ENCODE peak calls at places on chromosomes 5 and 9, in eight cellular contexts. W is lung; J is AG04450; T is CD8-positive, alpha-beta memory T cell; O is sigmoid colon; D is IMR-90; Z is effector memory CD4-positive, alpha-beta T cell; S is adrenal gland. G is an unnamed sample.

GRCh38 chr9:126439402-126439765 is 112.8 kb downstream of the MVB12B start:
- DNase-seq in D (peak; percentile 81), Z (no peak), W (no peak), J (peak; percentile 21), S (no peak), T (no peak), O (no peak), G (no peak)

GRCh38 chr5:124725040-124725434 is 21.4 kb downstream of the ZNF608 start:
- DNase-seq in J (no peak), S (no peak), D (no peak), O (no peak), T (no peak), Z (no peak), W (no peak), G (no peak)

GRCh38 chr5:81749562-81750307 is 1.2 kb downstream of the SSBP2 start:
- DNase-seq in T (peak; percentile 44), O (peak; percentile 72), J (no peak), W (peak; percentile 30), D (peak; percentile 17), Z (peak; percentile 13), S (peak; percentile 46), G (no peak)

GRCh38 chr9:120733190-120733589 is 18.9 kb upstream of the MEGF9 start:
- DNase-seq in O (no peak), J (peak; percentile 39), D (peak; percentile 80), T (no peak), W (peak; percentile 79), S (no peak), Z (no peak), G (peak; percentile 75)

GRCh38 chr5:27450607-27451006 is 412.2 kb upstream of the CDH9 start:
- DNase-seq in S (no peak), J (no peak), O (no peak), Z (no peak), D (peak; percentile 4), T (no peak), W (no peak), G (no peak)

GRCh38 chr9:20815923-20816703 is 132.1 kb downstream of the FOCAD start:
- DNase-seq in Z (no peak), J (no peak), W (no peak), S (no peak), D (no peak), T (no peak), O (no peak), G (no peak)

GRCh38 chr9:120755827-120756434 is 37.3 kb downstream of the FBXW2 start:
- DNase-seq in W (peak; percentile 62), J (no peak), O (no peak), D (peak; percentile 34), Z (peak; percentile 59), S (peak; percentile 70), T (peak; percentile 50), G (no peak)

GRCh38 chr5:54719384-54720306 is 202.1 kb downstream of the SNX18 start:
- DNase-seq in Z (no peak), O (no peak), J (no peak), D (peak; percentile 81), T (no peak), S (no peak), W (no peak), G (no peak)

GRCh38 chr9:115650768-115651167 is 502.8 kb upstream of the PAPPA start:
- DNase-seq in S (no peak), W (no peak), T (no peak), J (peak; percentile 85), O (no peak), Z (no peak), D (peak; percentile 98), G (no peak)

GRCh38 chr9:92728831-92729734 is 35.5 kb downstream of the BICD2 start:
- DNase-seq in T (no peak), S (peak; percentile 20), O (no peak), W (no peak), D (peak; percentile 20), Z (no peak), J (no peak), G (peak; percentile 32)

GRCh38 chr9:81118416-81118815 is 570.9 kb downstream of the TLE1 start:
- DNase-seq in J (no peak), S (no peak), T (no peak), D (peak; percentile 31), W (no peak), Z (no peak), O (no peak), G (no peak)

GRCh38 chr9:138060365-138060764 is 182.8 kb downstream of the CACNA1B start:
- DNase-seq in S (no peak), J (no peak), W (no peak), O (peak; percentile 44), Z (no peak), D (no peak), T (no peak), G (no peak)

GRCh38 chr9:95874989-95875304 is 544 bp upstream of the ERCC6L2 start:
- DNase-seq in S (peak; percentile 71), Z (peak; percentile 35), J (no peak), T (peak; percentile 63), O (peak; percentile 79), W (peak; percentile 48), D (no peak), G (no peak)

GRCh38 chr9:129256959-129257713 is 79.1 kb upstream of the IER5L start:
- DNase-seq in W (no peak), D (no peak), J (no peak), T (no peak), S (no peak), O (no peak), Z (no peak), G (no peak)

GRCh38 chr9:4262735-4263141 is 37.1 kb downstream of the GLIS3 start:
- DNase-seq in D (peak; percentile 87), O (no peak), Z (no peak), W (no peak), S (no peak), J (peak; percentile 58), T (no peak), G (no peak)

GRCh38 chr5:143569213-143569663 is 165.8 kb upstream of the NR3C1 start:
- DNase-seq in O (no peak), D (peak; percentile 78), S (no peak), J (no peak), Z (no peak), T (no peak), W (no peak), G (no peak)

GRCh38 chr9:134474058-134474370 is 147.8 kb downstream of the RXRA start:
- DNase-seq in Z (no peak), W (no peak), S (peak; percentile 51), J (no peak), T (no peak), O (no peak), D (peak; percentile 54), G (peak; percentile 74)

GRCh38 chr9:1411826-1412225 is 361.7 kb downstream of the DMRT2 start:
- DNase-seq in S (no peak), D (no peak), J (no peak), Z (no peak), T (no peak), O (no peak), W (no peak), G (no peak)

GRCh38 chr5:138706655-138707480 is 46.4 kb upstream of the CTNNA1 start:
- DNase-seq in D (peak; percentile 89), S (no peak), O (no peak), J (peak; percentile 54), W (no peak), T (no peak), Z (no peak), G (peak; percentile 82)
- H3K27ac ChIP-seq in D (peak overlapping the region; percentile 36), S (no peak overlapping the region), O (no peak overlapping the region), J (peak overlapping the region; percentile 42), W (no peak overlapping the region), T (no peak overlapping the region), Z (no peak overlapping the region), G (no peak overlapping the region)

GRCh38 chr5:37940931-37941623 is 101.2 kb upstream of the GDNF start:
- DNase-seq in J (no peak), Z (no peak), W (no peak), T (no peak), S (no peak), O (no peak), D (no peak), G (no peak)
- H3K27ac ChIP-seq in J (no peak overlapping the region), Z (no peak overlapping the region), W (no peak overlapping the region), T (no peak overlapping the region), S (no peak overlapping the region), O (no peak overlapping the region), D (no peak overlapping the region), G (no peak overlapping the region)

GRCh38 chr5:76690704-76691469 is 25.0 kb upstream of the F2R start:
- DNase-seq in W (no peak), T (no peak), D (peak; percentile 72), O (no peak), S (no peak), J (no peak), Z (no peak), G (no peak)
- H3K27ac ChIP-seq in W (no peak overlapping the region), T (no peak overlapping the region), D (peak overlapping the region; percentile 99), O (peak overlapping the region; percentile 45), S (no peak overlapping the region), J (peak overlapping the region; percentile 89), Z (no peak overlapping the region), G (peak overlapping the region; percentile 37)

DNA sequence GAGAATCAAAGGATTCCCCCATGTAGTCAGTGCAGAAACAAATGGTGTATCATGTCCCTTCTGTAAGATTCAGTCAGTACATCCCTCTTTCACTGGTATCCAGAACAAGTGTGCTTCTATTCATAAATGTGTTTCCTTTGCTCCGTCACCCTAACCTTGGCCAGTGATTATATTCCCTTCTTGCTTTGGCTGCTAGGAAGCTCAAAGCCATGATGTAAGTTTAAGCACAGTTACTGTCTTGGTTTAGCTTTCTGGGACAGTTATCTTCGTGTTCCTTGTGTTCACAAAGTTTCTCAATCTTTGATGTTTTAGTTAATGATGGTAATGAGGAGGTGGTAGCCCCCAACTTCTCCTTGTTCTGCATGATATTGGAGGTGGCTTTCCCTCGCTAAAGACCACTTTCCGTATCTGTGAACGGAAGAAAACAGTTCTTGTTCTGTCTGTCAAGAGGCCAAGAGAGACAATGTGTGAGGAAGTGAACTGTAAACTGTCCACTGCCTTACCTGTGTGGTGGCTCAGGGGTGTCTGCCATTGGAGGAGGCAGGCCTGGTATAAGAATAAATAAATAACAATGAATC is 2.2 kb upstream of the AMBP start:
- DNase-seq in J (no peak), O (no peak), Z (no peak), W (no peak), S (no peak), D (no peak), T (no peak), G (no peak)
- H3K27ac ChIP-seq in J (no peak overlapping the region), O (no peak overlapping the region), Z (no peak overlapping the region), W (no peak overlapping the region), S (no peak overlapping the region), D (no peak overlapping the region), T (no peak overlapping the region), G (no peak overlapping the region)

DNA sequence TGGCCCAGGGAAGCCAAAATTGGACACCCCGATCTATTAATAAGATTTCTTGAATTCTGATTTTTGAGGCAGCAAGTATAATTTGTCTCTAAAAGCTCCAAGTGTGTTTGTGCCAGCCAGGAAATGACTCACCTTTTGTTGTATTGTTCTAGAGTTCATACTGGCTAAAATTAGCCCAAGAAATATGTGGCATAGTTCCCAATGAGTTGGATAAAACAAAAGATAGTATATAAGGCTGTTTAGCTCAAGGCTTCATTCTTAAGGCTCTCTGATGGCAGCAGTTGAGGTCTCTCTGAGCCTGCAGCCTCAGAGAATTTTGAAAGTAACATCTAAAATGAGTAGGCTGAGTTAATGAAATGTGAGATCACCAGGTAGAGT is 21.6 kb downstream of the HMGXB3 start:
- DNase-seq in D (peak; percentile 87), S (peak; percentile 59), W (no peak), J (peak; percentile 47), O (no peak), T (no peak), Z (no peak), G (no peak)
- H3K27ac ChIP-seq in D (no peak overlapping the region), S (peak overlapping the region; percentile 75), W (peak overlapping the region; percentile 88), J (peak overlapping the region; percentile 40), O (peak overlapping the region; percentile 65), T (no peak overlapping the region), Z (no peak overlapping the region), G (peak overlapping the region; percentile 58)

G was measured in right atrium auricular region.